ENCODE peak calls at places on chromosome 16, in nine cellular contexts. Y is GM23338; X is mucosa of descending colon; B is right atrium auricular region; K is endothelial cell of umbilical vein; M is breast epithelium; N is CD4-positive, CD25-positive, alpha-beta regulatory T cell; V is colonic mucosa; Q is naive thymus-derived CD4-positive, alpha-beta T cell. S is an unnamed sample. For H3K36me3, the result is how much of the 10 kb centered on the place peaks cover.

GRCh38 chr16:83533193-83533592 is 274.6 kb upstream of the HSBP1 start:
- DNase-seq in Y (no peak), X (no peak), B (no peak), K (no peak), M (no peak), N (no peak), V (no peak), Q (no peak), S (no peak)

GRCh38 chr16:82664181-82664580 is 37.4 kb downstream of the CDH13 start:
- DNase-seq in Y (no peak), X (no peak), B (no peak), K (no peak), M (no peak), N (no peak), V (no peak), Q (no peak), S (no peak)

GRCh38 chr16:12187939-12188673 is 211.6 kb downstream of the SNX29 start:
- DNase-seq in Y (no peak), X (no peak), B (no peak), K (no peak), M (no peak), N (no peak), V (no peak), Q (no peak), S (no peak)

GRCh38 chr16:64152010-64152767 is 969.7 kb downstream of the CDH11 start:
- DNase-seq in Y (no peak), X (no peak), B (no peak), K (no peak), M (no peak), N (no peak), V (no peak), Q (no peak), S (no peak)

GRCh38 chr16:48591976-48592375 is 18.0 kb downstream of the N4BP1 start:
- DNase-seq in Y (no peak), X (no peak), B (no peak), K (no peak), M (no peak), N (no peak), V (no peak), Q (no peak), S (no peak)

GRCh38 chr16:68444058-68444657 is 4.2 kb downstream of the SMPD3 start:
- DNase-seq in Y (peak), X (no peak), B (no peak), K (peak), M (no peak), N (no peak), V (peak), Q (no peak), S (peak)

GRCh38 chr16:15775209-15775608 is 81.6 kb downstream of the MYH11 start:
- DNase-seq in Y (peak), X (no peak), B (no peak), K (peak), M (no peak), N (peak), V (no peak), Q (no peak), S (no peak)

GRCh38 chr16:3101018-3101840 is 2.1 kb upstream of the ZSCAN10 start:
- DNase-seq in Y (peak), X (peak), B (no peak), K (peak), M (no peak), N (peak), V (peak), Q (no peak), S (peak)

GRCh38 chr16:4200000-4200780 is 41.7 kb downstream of the SRL start:
- DNase-seq in Y (peak), X (no peak), B (peak), K (peak), M (peak), N (peak), V (peak), Q (peak), S (peak)

GRCh38 chr16:80063028-80063767 is 462.7 kb upstream of the MAF start:
- DNase-seq in Y (no peak), X (no peak), B (no peak), K (no peak), M (no peak), N (no peak), V (no peak), Q (no peak), S (no peak)

DNA sequence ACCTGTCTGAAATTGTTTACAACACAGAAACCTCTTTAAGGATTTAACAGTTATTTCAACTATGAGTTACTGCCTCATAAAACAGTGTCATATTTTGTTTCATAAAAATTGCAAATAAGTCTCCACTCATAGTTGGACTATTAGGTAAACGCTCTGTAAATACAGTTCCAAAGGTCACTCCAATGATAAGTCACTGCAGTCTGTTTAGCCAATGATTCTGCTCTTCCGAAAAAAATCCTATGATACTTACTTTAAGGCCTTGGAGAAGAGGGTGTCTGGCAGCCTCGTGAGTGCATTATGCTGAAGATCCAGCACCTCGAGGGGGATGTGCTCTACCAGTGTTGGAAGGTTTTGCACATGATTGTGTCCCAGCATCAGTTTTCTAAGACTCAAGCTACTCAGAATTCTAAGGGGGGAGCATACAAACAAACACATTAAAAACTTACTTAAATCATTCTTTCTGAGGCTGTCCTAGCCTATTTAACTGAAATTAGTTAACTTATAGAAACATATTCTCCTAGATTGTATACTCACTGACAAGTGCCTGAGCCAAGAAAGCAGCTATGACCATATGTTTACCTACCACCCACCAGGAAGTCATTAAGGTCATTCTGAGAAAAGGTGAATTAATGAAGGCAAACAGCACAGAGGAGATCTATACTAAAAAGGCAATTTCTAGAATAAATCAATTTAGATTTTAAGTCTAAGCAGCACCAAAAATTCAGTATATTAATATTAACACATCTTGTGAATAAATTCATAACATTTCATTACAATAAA is 41.1 kb downstream of the MARVELD3 start:
- DNase-seq in Y (no peak), X (no peak), B (no peak), K (no peak), M (no peak), N (peak), V (no peak), Q (no peak), S (no peak)
- H3K36me3 ChIP-seq in Y (under half), X (under half), B (half or more), K (under half), M (under half), N (under half), V (under half), Q (under half), S (under half)

GRCh38 chr16:30722443-30722842 is 23.5 kb downstream of the SRCAP start:
- DNase-seq in Y (peak), X (no peak), B (no peak), K (no peak), M (no peak), N (no peak), V (no peak), Q (no peak), S (no peak)

GRCh38 chr16:30724641-30725464 is 23.4 kb upstream of the PHKG2 start:
- DNase-seq in Y (no peak), X (peak), B (no peak), K (no peak), M (no peak), N (no peak), V (peak), Q (no peak), S (no peak)

GRCh38 chr16:30725465-30725792 is 22.8 kb upstream of the PHKG2 start:
- DNase-seq in Y (no peak), X (no peak), B (no peak), K (no peak), M (no peak), N (no peak), V (no peak), Q (no peak), S (no peak)

GRCh38 chr16:30722916-30723315 is 23.9 kb downstream of the SRCAP start:
- DNase-seq in Y (no peak), X (no peak), B (no peak), K (no peak), M (no peak), N (no peak), V (no peak), Q (no peak), S (no peak)

DNA sequence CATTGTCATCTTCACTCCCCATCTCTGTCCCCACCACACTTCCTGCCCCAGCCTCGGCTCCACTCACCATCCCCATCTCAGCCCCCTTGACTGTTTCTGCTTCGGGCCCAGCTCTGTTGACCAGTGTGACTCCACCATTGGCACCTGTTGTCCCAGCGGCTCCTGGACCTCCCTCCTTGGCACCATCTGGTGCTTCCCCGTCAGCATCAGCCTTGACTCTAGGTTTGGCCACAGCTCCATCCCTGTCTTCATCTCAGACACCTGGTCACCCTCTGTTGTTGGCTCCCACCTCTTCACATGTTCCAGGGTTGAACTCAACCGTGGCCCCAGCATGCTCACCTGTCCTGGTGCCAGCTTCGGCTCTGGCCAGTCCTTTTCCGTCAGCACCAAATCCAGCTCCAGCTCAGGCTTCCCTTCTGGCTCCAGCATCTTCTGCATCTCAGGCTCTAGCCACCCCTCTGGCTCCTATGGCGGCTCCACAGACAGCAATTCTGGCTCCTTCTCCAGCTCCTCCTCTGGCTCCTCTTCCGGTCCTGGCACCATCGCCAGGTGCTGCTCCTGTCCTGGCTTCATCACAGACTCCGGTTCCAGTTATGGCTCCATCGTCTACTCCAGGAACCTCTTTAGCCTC is 24.4 kb upstream of the PHKG2 start:
- DNase-seq in Y (no peak), X (no peak), B (no peak), K (no peak), M (no peak), N (no peak), V (no peak), Q (no peak), S (no peak)
- H3K36me3 ChIP-seq in Y (half or more), X (under half), B (half or more), K (half or more), M (under half), N (half or more), V (under half), Q (under half), S (under half)

DNA sequence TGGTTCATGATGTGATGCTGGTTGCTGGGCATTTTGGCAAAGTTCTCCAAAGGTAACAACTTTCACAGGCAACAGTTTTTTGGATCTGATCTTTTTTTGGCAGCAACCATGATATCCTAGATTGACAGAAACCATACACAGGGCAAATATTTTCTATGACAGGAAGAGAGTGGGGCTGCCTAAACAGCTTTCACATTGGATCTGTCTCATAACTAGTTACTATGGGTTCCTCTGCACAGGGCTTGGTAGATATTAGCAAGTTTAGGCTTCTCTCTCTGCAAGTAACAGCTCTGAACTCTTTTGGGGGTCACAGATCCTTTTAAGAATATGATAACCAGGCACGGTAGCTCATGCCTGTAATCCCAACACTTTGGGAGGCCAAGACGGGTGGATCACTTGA is 28.6 kb downstream of the COG4 start:
- DNase-seq in Y (no peak), X (no peak), B (no peak), K (no peak), M (no peak), N (no peak), V (no peak), Q (no peak), S (no peak)
- H3K36me3 ChIP-seq in Y (under half), X (under half), B (under half), K (under half), M (under half), N (half or more), V (under half), Q (under half), S (under half)

DNA sequence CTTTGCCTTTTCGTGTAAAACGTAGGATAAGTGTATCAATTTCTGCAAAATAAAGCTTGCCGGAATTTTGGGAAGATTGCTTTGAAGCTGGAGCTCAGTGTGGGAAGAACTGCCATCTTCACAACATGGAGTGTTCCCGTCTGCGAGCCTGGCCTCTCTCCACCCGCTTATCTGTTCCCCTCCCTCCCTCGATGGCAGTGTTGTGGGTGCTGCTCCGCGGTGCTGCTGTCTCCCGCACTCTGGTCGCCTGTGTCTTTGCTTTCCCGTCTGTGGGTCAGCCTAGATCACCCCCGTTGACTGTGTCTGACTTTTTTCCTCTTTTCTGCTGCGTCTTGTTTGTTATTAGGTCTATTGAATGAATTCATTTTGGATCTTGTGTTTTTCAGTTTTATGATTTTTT is 17.0 kb downstream of the ACSF3 start:
- DNase-seq in Y (no peak), X (no peak), B (no peak), K (no peak), M (no peak), N (no peak), V (no peak), Q (no peak), S (no peak)
- H3K36me3 ChIP-seq in Y (under half), X (under half), B (under half), K (under half), M (under half), N (half or more), V (under half), Q (under half), S (under half)